ENCODE peak calls at places on chromosomes 3 and 15, in eight cellular contexts. One of them, this sample, is unnamed.

GRCh38 chr3:52723935-52724334 is 18.0 kb downstream of the SPCS1 start:
- DNase-seq in AG09309: no peak
- DNase-seq in CD4-positive, alpha-beta T cell: no peak
- DNase-seq in breast epithelium: no peak
- DNase-seq in body of pancreas: no peak
- DNase-seq in heart right ventricle: no peak
- DNase-seq in cardiac muscle cell: no peak
- DNase-seq in heart left ventricle: no peak
- DNase-seq in this sample: no peak

GRCh38 chr3:187744169-187745151 is 808 bp downstream of the BCL6 start:
- DNase-seq in AG09309: no peak
- DNase-seq in CD4-positive, alpha-beta T cell: peak; percentile 57
- DNase-seq in breast epithelium: no peak
- DNase-seq in body of pancreas: peak; percentile 65
- DNase-seq in heart right ventricle: peak; percentile 55
- DNase-seq in cardiac muscle cell: peak; percentile 70
- DNase-seq in heart left ventricle: peak; percentile 70
- DNase-seq in this sample: peak; percentile 33

GRCh38 chr3:129123314-129124060 is 1.9 kb upstream of the RAB43 start:
- DNase-seq in AG09309: no peak
- DNase-seq in CD4-positive, alpha-beta T cell: no peak
- DNase-seq in breast epithelium: no peak
- DNase-seq in body of pancreas: peak; percentile 25
- DNase-seq in heart right ventricle: no peak
- DNase-seq in cardiac muscle cell: no peak
- DNase-seq in heart left ventricle: no peak
- DNase-seq in this sample: no peak

GRCh38 chr3:195774917-195775316 is 36.8 kb downstream of the MUC4 start:
- DNase-seq in AG09309: no peak
- DNase-seq in CD4-positive, alpha-beta T cell: no peak
- DNase-seq in breast epithelium: no peak
- DNase-seq in body of pancreas: no peak
- DNase-seq in heart right ventricle: peak; percentile 51
- DNase-seq in cardiac muscle cell: peak; percentile 59
- DNase-seq in heart left ventricle: no peak
- DNase-seq in this sample: peak; percentile 53

GRCh38 chr3:72892081-72892763 is 4.4 kb downstream of the GXYLT2 start:
- DNase-seq in AG09309: peak; percentile 91
- DNase-seq in CD4-positive, alpha-beta T cell: no peak
- DNase-seq in breast epithelium: no peak
- DNase-seq in body of pancreas: no peak
- DNase-seq in heart right ventricle: no peak
- DNase-seq in cardiac muscle cell: peak; percentile 93
- DNase-seq in heart left ventricle: no peak
- DNase-seq in this sample: no peak

GRCh38 chr15:64895285-64896065 is 16.2 kb upstream of the ANKDD1A start:
- DNase-seq in AG09309: no peak
- DNase-seq in CD4-positive, alpha-beta T cell: no peak
- DNase-seq in breast epithelium: no peak
- DNase-seq in body of pancreas: no peak
- DNase-seq in heart right ventricle: no peak
- DNase-seq in cardiac muscle cell: peak; percentile 68
- DNase-seq in heart left ventricle: peak; percentile 41
- DNase-seq in this sample: no peak

GRCh38 chr3:157088506-157089454 is 71.2 kb downstream of the CCNL1 start:
- DNase-seq in AG09309: peak; percentile 83
- DNase-seq in CD4-positive, alpha-beta T cell: peak; percentile 90
- DNase-seq in breast epithelium: peak; percentile 92
- DNase-seq in body of pancreas: peak; percentile 98
- DNase-seq in heart right ventricle: peak; percentile 98
- DNase-seq in cardiac muscle cell: peak; percentile 99
- DNase-seq in heart left ventricle: peak; percentile 97
- DNase-seq in this sample: peak; percentile 95

GRCh38 chr3:126111566-126112475 is 27.9 kb upstream of the SLC41A3 start:
- DNase-seq in AG09309: no peak
- DNase-seq in CD4-positive, alpha-beta T cell: no peak
- DNase-seq in breast epithelium: peak; percentile 42
- DNase-seq in body of pancreas: no peak
- DNase-seq in heart right ventricle: no peak
- DNase-seq in cardiac muscle cell: no peak
- DNase-seq in heart left ventricle: no peak
- DNase-seq in this sample: no peak

GRCh38 chr3:146142757-146143156 is 18.2 kb downstream of the PLOD2 start:
- DNase-seq in AG09309: no peak
- DNase-seq in CD4-positive, alpha-beta T cell: no peak
- DNase-seq in breast epithelium: no peak
- DNase-seq in body of pancreas: no peak
- DNase-seq in heart right ventricle: no peak
- DNase-seq in cardiac muscle cell: peak; percentile 59
- DNase-seq in heart left ventricle: no peak
- DNase-seq in this sample: no peak

GRCh38 chr3:100316656-100317069 is 17.9 kb upstream of the NIT2 start:
- DNase-seq in AG09309: peak; percentile 18
- DNase-seq in CD4-positive, alpha-beta T cell: peak; percentile 21
- DNase-seq in breast epithelium: no peak
- DNase-seq in body of pancreas: peak; percentile 30
- DNase-seq in heart right ventricle: no peak
- DNase-seq in cardiac muscle cell: peak; percentile 80
- DNase-seq in heart left ventricle: peak; percentile 17
- DNase-seq in this sample: peak; percentile 31

GRCh38 chr3:180447156-180447555 is 154.8 kb upstream of the TTC14 start:
- DNase-seq in AG09309: peak; percentile 32
- DNase-seq in CD4-positive, alpha-beta T cell: no peak
- DNase-seq in breast epithelium: no peak
- DNase-seq in body of pancreas: no peak
- DNase-seq in heart right ventricle: no peak
- DNase-seq in cardiac muscle cell: no peak
- DNase-seq in heart left ventricle: no peak
- DNase-seq in this sample: no peak

GRCh38 chr3:16069149-16069922 is 105.1 kb upstream of the GALNT15 start:
- DNase-seq in AG09309: peak; percentile 67
- DNase-seq in CD4-positive, alpha-beta T cell: no peak
- DNase-seq in breast epithelium: no peak
- DNase-seq in body of pancreas: no peak
- DNase-seq in heart right ventricle: no peak
- DNase-seq in cardiac muscle cell: peak; percentile 90
- DNase-seq in heart left ventricle: no peak
- DNase-seq in this sample: no peak

DNA sequence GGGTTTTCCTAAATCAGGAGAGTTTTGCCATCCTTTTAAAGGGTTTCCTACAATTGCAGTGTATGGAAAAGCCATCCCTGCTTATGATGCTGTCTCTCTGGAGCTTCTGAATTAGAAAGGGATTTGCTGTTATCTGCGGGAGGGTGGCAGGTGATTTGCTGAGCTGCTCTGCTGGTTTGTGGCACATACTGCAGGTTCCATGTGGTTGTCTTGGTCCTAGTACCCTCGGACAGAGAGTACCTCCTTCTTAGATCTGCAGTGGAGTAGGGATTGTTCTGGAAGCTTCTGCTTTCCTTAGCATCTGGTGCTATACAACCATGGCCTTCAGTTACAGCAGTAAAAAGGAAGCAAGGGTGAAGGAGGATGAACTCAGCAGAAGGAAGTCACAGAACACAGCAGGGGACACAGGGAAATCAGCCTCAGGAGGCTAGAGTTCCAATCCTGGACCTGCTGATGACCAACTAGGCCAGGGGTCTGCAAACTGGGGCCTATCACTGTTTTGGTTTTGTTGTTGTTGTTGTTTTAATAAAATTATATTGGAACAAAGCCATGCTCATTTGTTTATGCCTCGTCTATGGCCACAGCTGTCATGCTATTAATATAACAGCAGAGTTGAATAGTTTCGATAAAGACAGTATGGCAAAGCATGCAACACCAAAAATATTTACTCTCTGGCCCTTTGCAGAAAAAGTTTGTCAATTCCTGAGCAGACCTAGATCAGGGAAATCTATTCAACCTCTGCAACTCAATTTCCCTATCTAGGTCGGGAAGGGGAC is 39.5 kb downstream of the STARD5 start:
- DNase-seq in AG09309: no peak
- DNase-seq in CD4-positive, alpha-beta T cell: no peak
- DNase-seq in breast epithelium: no peak
- DNase-seq in body of pancreas: no peak
- DNase-seq in heart right ventricle: no peak
- DNase-seq in cardiac muscle cell: no peak
- DNase-seq in heart left ventricle: no peak
- DNase-seq in this sample: no peak
- TF ChIP-seq CTCF in AG09309: no peak
- TF ChIP-seq CTCF in CD4-positive, alpha-beta T cell: no peak
- TF ChIP-seq CTCF in breast epithelium: no peak
- TF ChIP-seq CTCF in body of pancreas: no peak
- TF ChIP-seq CTCF in heart right ventricle: no peak
- TF ChIP-seq CTCF in cardiac muscle cell: no peak
- TF ChIP-seq CTCF in heart left ventricle: no peak
- TF ChIP-seq CTCF in this sample: no peak

DNA sequence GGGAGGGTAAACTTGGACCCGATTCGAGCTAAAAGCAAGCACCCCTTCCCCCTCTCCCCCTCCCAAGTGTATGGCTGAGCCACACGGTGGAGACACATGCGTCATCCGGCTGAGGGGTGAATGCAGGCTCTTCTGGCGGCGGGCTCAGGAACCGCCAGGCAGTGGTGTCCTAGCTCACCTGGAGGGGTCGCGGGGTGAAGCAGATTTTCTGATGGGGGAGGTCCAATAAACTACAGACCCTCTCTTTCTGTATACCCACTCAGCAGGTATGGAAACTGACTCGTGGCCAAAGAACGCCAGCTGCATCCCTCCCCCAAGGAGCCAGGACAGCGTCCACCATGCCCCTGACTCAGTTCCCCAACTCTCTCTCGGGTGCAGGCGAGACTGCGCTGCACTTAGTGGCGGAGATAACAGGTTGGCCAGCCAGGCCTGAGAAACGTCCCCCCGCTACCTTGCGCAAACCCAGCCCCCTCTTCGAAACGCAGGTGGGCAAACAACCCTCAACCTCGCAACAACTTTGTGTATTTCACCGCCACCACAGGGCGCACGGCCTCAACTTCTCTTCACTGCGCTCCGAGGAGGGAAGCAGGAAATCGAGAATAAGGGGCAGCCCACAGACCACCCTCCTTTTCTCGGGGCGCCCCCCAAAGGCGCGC is 1.3 kb downstream of the MAGI1 start:
- DNase-seq in AG09309: no peak
- DNase-seq in CD4-positive, alpha-beta T cell: no peak
- DNase-seq in breast epithelium: peak; percentile 61
- DNase-seq in body of pancreas: peak; percentile 73
- DNase-seq in heart right ventricle: peak; percentile 43
- DNase-seq in cardiac muscle cell: peak; percentile 60
- DNase-seq in heart left ventricle: peak; percentile 67
- DNase-seq in this sample: peak; percentile 11
- TF ChIP-seq CTCF in AG09309: peak; percentile 35
- TF ChIP-seq CTCF in CD4-positive, alpha-beta T cell: no peak
- TF ChIP-seq CTCF in breast epithelium: peak; percentile 8
- TF ChIP-seq CTCF in body of pancreas: peak; percentile 36
- TF ChIP-seq CTCF in heart right ventricle: peak; percentile 61
- TF ChIP-seq CTCF in cardiac muscle cell: peak; percentile 34
- TF ChIP-seq CTCF in heart left ventricle: peak; percentile 46
- TF ChIP-seq CTCF in this sample: peak; percentile 45

DNA sequence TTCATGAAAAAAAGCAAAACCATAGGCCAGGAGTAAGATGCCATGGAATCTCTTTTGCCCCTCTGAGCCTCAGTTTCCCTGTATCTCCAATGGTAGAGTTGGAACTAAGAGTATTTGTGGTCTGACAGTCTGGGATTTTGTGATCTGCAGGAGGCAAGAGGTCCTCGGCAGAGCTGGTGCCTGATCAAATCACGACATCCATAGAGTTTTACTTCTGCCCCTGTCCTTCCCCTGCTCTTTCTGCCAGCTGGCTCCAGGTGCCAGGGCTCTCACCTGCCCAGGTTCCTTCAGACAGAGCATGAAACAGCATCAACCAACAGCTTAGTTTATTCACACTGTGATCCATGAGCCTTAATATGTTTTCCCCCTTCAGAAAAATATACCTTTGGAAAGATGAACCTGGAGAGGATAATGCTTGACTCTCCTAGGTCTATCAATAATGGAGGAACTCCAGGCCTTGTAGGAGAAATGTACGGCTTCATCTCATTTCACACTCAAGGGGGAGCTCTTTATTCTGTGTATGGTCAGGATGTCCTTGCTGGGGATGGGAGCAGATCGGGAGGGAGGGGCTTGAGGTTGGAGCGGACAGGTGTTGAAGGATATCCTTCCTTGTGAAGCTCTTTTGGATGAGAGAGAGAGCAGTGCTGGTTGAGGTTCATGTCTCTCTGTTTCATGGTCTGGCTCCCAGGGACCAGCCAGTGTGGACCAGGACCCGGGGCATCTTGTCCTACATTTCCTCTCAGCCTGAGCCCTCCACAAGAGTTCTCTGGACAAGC is 309.9 kb downstream of the RPLP1 start:
- DNase-seq in AG09309: no peak
- DNase-seq in CD4-positive, alpha-beta T cell: no peak
- DNase-seq in breast epithelium: no peak
- DNase-seq in body of pancreas: no peak
- DNase-seq in heart right ventricle: no peak
- DNase-seq in cardiac muscle cell: peak; percentile 60
- DNase-seq in heart left ventricle: no peak
- DNase-seq in this sample: no peak
- TF ChIP-seq CTCF in AG09309: peak; percentile 8
- TF ChIP-seq CTCF in CD4-positive, alpha-beta T cell: no peak
- TF ChIP-seq CTCF in breast epithelium: no peak
- TF ChIP-seq CTCF in body of pancreas: no peak
- TF ChIP-seq CTCF in heart right ventricle: peak; percentile 31
- TF ChIP-seq CTCF in cardiac muscle cell: peak; percentile 45
- TF ChIP-seq CTCF in heart left ventricle: peak; percentile 33
- TF ChIP-seq CTCF in this sample: no peak

GRCh38 chr15:40768492-40769309 is 1.1 kb upstream of the C15orf62 start:
- DNase-seq in AG09309: no peak
- DNase-seq in CD4-positive, alpha-beta T cell: no peak
- DNase-seq in breast epithelium: no peak
- DNase-seq in body of pancreas: no peak
- DNase-seq in heart right ventricle: no peak
- DNase-seq in cardiac muscle cell: no peak
- DNase-seq in heart left ventricle: no peak
- DNase-seq in this sample: no peak
- TF ChIP-seq CTCF in AG09309: no peak
- TF ChIP-seq CTCF in CD4-positive, alpha-beta T cell: no peak
- TF ChIP-seq CTCF in breast epithelium: no peak
- TF ChIP-seq CTCF in body of pancreas: no peak
- TF ChIP-seq CTCF in heart right ventricle: no peak
- TF ChIP-seq CTCF in cardiac muscle cell: no peak
- TF ChIP-seq CTCF in heart left ventricle: no peak
- TF ChIP-seq CTCF in this sample: no peak

DNA sequence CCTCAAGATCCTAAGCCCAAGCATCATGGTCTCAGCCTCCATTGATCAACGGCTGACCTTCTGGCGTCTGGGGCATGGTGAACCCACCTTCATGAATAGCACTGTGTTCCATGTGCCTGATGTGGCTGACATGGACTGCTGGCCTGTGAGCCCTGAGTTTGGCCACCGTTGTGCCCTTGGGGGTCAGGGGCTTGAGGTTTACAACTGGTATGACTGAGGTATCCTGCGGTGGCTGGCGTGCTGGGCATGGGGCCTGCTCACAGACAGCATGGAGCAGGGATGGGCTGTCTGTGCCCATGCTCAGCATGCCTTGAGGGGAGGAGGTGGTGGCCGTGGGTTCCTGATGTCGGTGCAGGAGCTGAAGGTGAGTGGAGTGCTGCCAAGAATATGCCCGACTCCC is 3.3 kb downstream of the DALRD3 start:
- DNase-seq in AG09309: no peak
- DNase-seq in CD4-positive, alpha-beta T cell: no peak
- DNase-seq in breast epithelium: no peak
- DNase-seq in body of pancreas: no peak
- DNase-seq in heart right ventricle: no peak
- DNase-seq in cardiac muscle cell: no peak
- DNase-seq in heart left ventricle: no peak
- DNase-seq in this sample: no peak
- TF ChIP-seq CTCF in AG09309: no peak
- TF ChIP-seq CTCF in CD4-positive, alpha-beta T cell: no peak
- TF ChIP-seq CTCF in breast epithelium: no peak
- TF ChIP-seq CTCF in body of pancreas: no peak
- TF ChIP-seq CTCF in heart right ventricle: no peak
- TF ChIP-seq CTCF in cardiac muscle cell: no peak
- TF ChIP-seq CTCF in heart left ventricle: no peak
- TF ChIP-seq CTCF in this sample: no peak